ENCODE peak calls at places on chromosomes 13 and 19, in eight cellular contexts. One of them, this sample, is unnamed.

GRCh38 chr19:43625918-43626579 is 6.6 kb upstream of the ZNF428 start:
- DNase-seq in activated naive CD4-positive, alpha-beta T cell treated with anti-CD3 and anti-CD28 coated beads, Interleukin-2, amount 10 ng/mL, durations not matched to agents 7 days and 5 days: peak
- DNase-seq in stimulated activated CD4-positive, alpha-beta T cell treated with anti-CD3 and anti-CD28 coated beads, Interleukin-1b, Interleukin-23, amount 100 ng/mL, for 1 hour: no peak
- DNase-seq in GM19239: no peak
- DNase-seq in tibial artery: no peak
- DNase-seq in EL: no peak
- DNase-seq in stomach: no peak
- DNase-seq in astrocyte of the hippocampus: no peak
- DNase-seq in this sample: no peak

GRCh38 chr13:94173312-94173854 is 306.1 kb downstream of the DCT start:
- DNase-seq in activated naive CD4-positive, alpha-beta T cell treated with anti-CD3 and anti-CD28 coated beads, Interleukin-2, amount 10 ng/mL, durations not matched to agents 7 days and 5 days: no peak
- DNase-seq in stimulated activated CD4-positive, alpha-beta T cell treated with anti-CD3 and anti-CD28 coated beads, Interleukin-1b, Interleukin-23, amount 100 ng/mL, for 1 hour: no peak
- DNase-seq in GM19239: no peak
- DNase-seq in tibial artery: no peak
- DNase-seq in EL: peak
- DNase-seq in stomach: no peak
- DNase-seq in astrocyte of the hippocampus: peak
- DNase-seq in this sample: no peak

GRCh38 chr13:80359459-80360297 is 18.8 kb upstream of the SPRY2 start:
- DNase-seq in activated naive CD4-positive, alpha-beta T cell treated with anti-CD3 and anti-CD28 coated beads, Interleukin-2, amount 10 ng/mL, durations not matched to agents 7 days and 5 days: no peak
- DNase-seq in stimulated activated CD4-positive, alpha-beta T cell treated with anti-CD3 and anti-CD28 coated beads, Interleukin-1b, Interleukin-23, amount 100 ng/mL, for 1 hour: no peak
- DNase-seq in GM19239: no peak
- DNase-seq in tibial artery: no peak
- DNase-seq in EL: no peak
- DNase-seq in stomach: no peak
- DNase-seq in astrocyte of the hippocampus: peak
- DNase-seq in this sample: no peak

GRCh38 chr19:14943601-14944000 is 2.3 kb downstream of the OR7C2 start:
- DNase-seq in activated naive CD4-positive, alpha-beta T cell treated with anti-CD3 and anti-CD28 coated beads, Interleukin-2, amount 10 ng/mL, durations not matched to agents 7 days and 5 days: no peak
- DNase-seq in stimulated activated CD4-positive, alpha-beta T cell treated with anti-CD3 and anti-CD28 coated beads, Interleukin-1b, Interleukin-23, amount 100 ng/mL, for 1 hour: no peak
- DNase-seq in GM19239: no peak
- DNase-seq in tibial artery: no peak
- DNase-seq in EL: peak
- DNase-seq in stomach: no peak
- DNase-seq in astrocyte of the hippocampus: no peak
- DNase-seq in this sample: no peak

GRCh38 chr19:18607222-18608101 is 863 bp upstream of the CRLF1 start:
- DNase-seq in activated naive CD4-positive, alpha-beta T cell treated with anti-CD3 and anti-CD28 coated beads, Interleukin-2, amount 10 ng/mL, durations not matched to agents 7 days and 5 days: no peak
- DNase-seq in stimulated activated CD4-positive, alpha-beta T cell treated with anti-CD3 and anti-CD28 coated beads, Interleukin-1b, Interleukin-23, amount 100 ng/mL, for 1 hour: no peak
- DNase-seq in GM19239: no peak
- DNase-seq in tibial artery: no peak
- DNase-seq in EL: no peak
- DNase-seq in stomach: no peak
- DNase-seq in astrocyte of the hippocampus: peak
- DNase-seq in this sample: no peak

GRCh38 chr19:6108721-6109633 is 1.3 kb downstream of the RFX2 start:
- DNase-seq in activated naive CD4-positive, alpha-beta T cell treated with anti-CD3 and anti-CD28 coated beads, Interleukin-2, amount 10 ng/mL, durations not matched to agents 7 days and 5 days: peak
- DNase-seq in stimulated activated CD4-positive, alpha-beta T cell treated with anti-CD3 and anti-CD28 coated beads, Interleukin-1b, Interleukin-23, amount 100 ng/mL, for 1 hour: peak
- DNase-seq in GM19239: no peak
- DNase-seq in tibial artery: peak
- DNase-seq in EL: peak
- DNase-seq in stomach: peak
- DNase-seq in astrocyte of the hippocampus: peak
- DNase-seq in this sample: no peak

GRCh38 chr19:10805758-10806247 is 30.2 kb downstream of the TMED1 start:
- DNase-seq in activated naive CD4-positive, alpha-beta T cell treated with anti-CD3 and anti-CD28 coated beads, Interleukin-2, amount 10 ng/mL, durations not matched to agents 7 days and 5 days: no peak
- DNase-seq in stimulated activated CD4-positive, alpha-beta T cell treated with anti-CD3 and anti-CD28 coated beads, Interleukin-1b, Interleukin-23, amount 100 ng/mL, for 1 hour: no peak
- DNase-seq in GM19239: no peak
- DNase-seq in tibial artery: no peak
- DNase-seq in EL: no peak
- DNase-seq in stomach: no peak
- DNase-seq in astrocyte of the hippocampus: no peak
- DNase-seq in this sample: no peak

GRCh38 chr13:110256126-110256905 is 50.6 kb downstream of the COL4A1 start:
- DNase-seq in activated naive CD4-positive, alpha-beta T cell treated with anti-CD3 and anti-CD28 coated beads, Interleukin-2, amount 10 ng/mL, durations not matched to agents 7 days and 5 days: no peak
- DNase-seq in stimulated activated CD4-positive, alpha-beta T cell treated with anti-CD3 and anti-CD28 coated beads, Interleukin-1b, Interleukin-23, amount 100 ng/mL, for 1 hour: no peak
- DNase-seq in GM19239: no peak
- DNase-seq in tibial artery: no peak
- DNase-seq in EL: no peak
- DNase-seq in stomach: no peak
- DNase-seq in astrocyte of the hippocampus: no peak
- DNase-seq in this sample: no peak

GRCh38 chr19:10205636-10206035 is 10.9 kb upstream of the DNMT1 start:
- DNase-seq in activated naive CD4-positive, alpha-beta T cell treated with anti-CD3 and anti-CD28 coated beads, Interleukin-2, amount 10 ng/mL, durations not matched to agents 7 days and 5 days: no peak
- DNase-seq in stimulated activated CD4-positive, alpha-beta T cell treated with anti-CD3 and anti-CD28 coated beads, Interleukin-1b, Interleukin-23, amount 100 ng/mL, for 1 hour: no peak
- DNase-seq in GM19239: no peak
- DNase-seq in tibial artery: no peak
- DNase-seq in EL: no peak
- DNase-seq in stomach: no peak
- DNase-seq in astrocyte of the hippocampus: peak
- DNase-seq in this sample: no peak

GRCh38 chr13:106385669-106386068 is 149.8 kb downstream of the EFNB2 start:
- DNase-seq in activated naive CD4-positive, alpha-beta T cell treated with anti-CD3 and anti-CD28 coated beads, Interleukin-2, amount 10 ng/mL, durations not matched to agents 7 days and 5 days: no peak
- DNase-seq in stimulated activated CD4-positive, alpha-beta T cell treated with anti-CD3 and anti-CD28 coated beads, Interleukin-1b, Interleukin-23, amount 100 ng/mL, for 1 hour: no peak
- DNase-seq in GM19239: no peak
- DNase-seq in tibial artery: no peak
- DNase-seq in EL: no peak
- DNase-seq in stomach: no peak
- DNase-seq in astrocyte of the hippocampus: no peak
- DNase-seq in this sample: no peak

GRCh38 chr19:58397533-58398037 is 2.1 kb downstream of the RNF225 start:
- DNase-seq in activated naive CD4-positive, alpha-beta T cell treated with anti-CD3 and anti-CD28 coated beads, Interleukin-2, amount 10 ng/mL, durations not matched to agents 7 days and 5 days: no peak
- DNase-seq in stimulated activated CD4-positive, alpha-beta T cell treated with anti-CD3 and anti-CD28 coated beads, Interleukin-1b, Interleukin-23, amount 100 ng/mL, for 1 hour: no peak
- DNase-seq in GM19239: no peak
- DNase-seq in tibial artery: no peak
- DNase-seq in EL: no peak
- DNase-seq in stomach: no peak
- DNase-seq in astrocyte of the hippocampus: no peak
- DNase-seq in this sample: no peak

GRCh38 chr19:41740415-41741243 is 14.7 kb upstream of the CEACAM6 start:
- DNase-seq in activated naive CD4-positive, alpha-beta T cell treated with anti-CD3 and anti-CD28 coated beads, Interleukin-2, amount 10 ng/mL, durations not matched to agents 7 days and 5 days: no peak
- DNase-seq in stimulated activated CD4-positive, alpha-beta T cell treated with anti-CD3 and anti-CD28 coated beads, Interleukin-1b, Interleukin-23, amount 100 ng/mL, for 1 hour: no peak
- DNase-seq in GM19239: no peak
- DNase-seq in tibial artery: no peak
- DNase-seq in EL: no peak
- DNase-seq in stomach: no peak
- DNase-seq in astrocyte of the hippocampus: no peak
- DNase-seq in this sample: no peak

GRCh38 chr13:19845758-19846157 is 17.7 kb downstream of the ZMYM5 start:
- DNase-seq in activated naive CD4-positive, alpha-beta T cell treated with anti-CD3 and anti-CD28 coated beads, Interleukin-2, amount 10 ng/mL, durations not matched to agents 7 days and 5 days: no peak
- DNase-seq in stimulated activated CD4-positive, alpha-beta T cell treated with anti-CD3 and anti-CD28 coated beads, Interleukin-1b, Interleukin-23, amount 100 ng/mL, for 1 hour: no peak
- DNase-seq in GM19239: no peak
- DNase-seq in tibial artery: no peak
- DNase-seq in EL: peak
- DNase-seq in stomach: no peak
- DNase-seq in astrocyte of the hippocampus: peak
- DNase-seq in this sample: no peak

GRCh38 chr19:15584095-15584494 is 30.9 kb upstream of the CYP4F8 start:
- DNase-seq in activated naive CD4-positive, alpha-beta T cell treated with anti-CD3 and anti-CD28 coated beads, Interleukin-2, amount 10 ng/mL, durations not matched to agents 7 days and 5 days: no peak
- DNase-seq in stimulated activated CD4-positive, alpha-beta T cell treated with anti-CD3 and anti-CD28 coated beads, Interleukin-1b, Interleukin-23, amount 100 ng/mL, for 1 hour: no peak
- DNase-seq in GM19239: no peak
- DNase-seq in tibial artery: no peak
- DNase-seq in EL: no peak
- DNase-seq in stomach: no peak
- DNase-seq in astrocyte of the hippocampus: no peak
- DNase-seq in this sample: no peak

GRCh38 chr19:9453953-9454352 is 18.6 kb upstream of the ZNF266 start:
- DNase-seq in activated naive CD4-positive, alpha-beta T cell treated with anti-CD3 and anti-CD28 coated beads, Interleukin-2, amount 10 ng/mL, durations not matched to agents 7 days and 5 days: no peak
- DNase-seq in stimulated activated CD4-positive, alpha-beta T cell treated with anti-CD3 and anti-CD28 coated beads, Interleukin-1b, Interleukin-23, amount 100 ng/mL, for 1 hour: no peak
- DNase-seq in GM19239: no peak
- DNase-seq in tibial artery: no peak
- DNase-seq in EL: no peak
- DNase-seq in stomach: no peak
- DNase-seq in astrocyte of the hippocampus: no peak
- DNase-seq in this sample: no peak

GRCh38 chr19:55304980-55305379 is 20.2 kb downstream of the TMEM150B start:
- DNase-seq in activated naive CD4-positive, alpha-beta T cell treated with anti-CD3 and anti-CD28 coated beads, Interleukin-2, amount 10 ng/mL, durations not matched to agents 7 days and 5 days: no peak
- DNase-seq in stimulated activated CD4-positive, alpha-beta T cell treated with anti-CD3 and anti-CD28 coated beads, Interleukin-1b, Interleukin-23, amount 100 ng/mL, for 1 hour: no peak
- DNase-seq in GM19239: no peak
- DNase-seq in tibial artery: no peak
- DNase-seq in EL: no peak
- DNase-seq in stomach: no peak
- DNase-seq in astrocyte of the hippocampus: no peak
- DNase-seq in this sample: no peak

GRCh38 chr13:109224033-109224432 is 562.4 kb downstream of the IRS2 start:
- DNase-seq in activated naive CD4-positive, alpha-beta T cell treated with anti-CD3 and anti-CD28 coated beads, Interleukin-2, amount 10 ng/mL, durations not matched to agents 7 days and 5 days: no peak
- DNase-seq in stimulated activated CD4-positive, alpha-beta T cell treated with anti-CD3 and anti-CD28 coated beads, Interleukin-1b, Interleukin-23, amount 100 ng/mL, for 1 hour: no peak
- DNase-seq in GM19239: no peak
- DNase-seq in tibial artery: no peak
- DNase-seq in EL: no peak
- DNase-seq in stomach: no peak
- DNase-seq in astrocyte of the hippocampus: no peak
- DNase-seq in this sample: no peak

GRCh38 chr13:113109151-113110047 is 3.8 kb downstream of the F7 start:
- DNase-seq in activated naive CD4-positive, alpha-beta T cell treated with anti-CD3 and anti-CD28 coated beads, Interleukin-2, amount 10 ng/mL, durations not matched to agents 7 days and 5 days: no peak
- DNase-seq in stimulated activated CD4-positive, alpha-beta T cell treated with anti-CD3 and anti-CD28 coated beads, Interleukin-1b, Interleukin-23, amount 100 ng/mL, for 1 hour: no peak
- DNase-seq in GM19239: no peak
- DNase-seq in tibial artery: no peak
- DNase-seq in EL: no peak
- DNase-seq in stomach: no peak
- DNase-seq in astrocyte of the hippocampus: no peak
- DNase-seq in this sample: no peak

GRCh38 chr19:35903550-35904179 is 1.3 kb downstream of the HCST start:
- DNase-seq in activated naive CD4-positive, alpha-beta T cell treated with anti-CD3 and anti-CD28 coated beads, Interleukin-2, amount 10 ng/mL, durations not matched to agents 7 days and 5 days: peak
- DNase-seq in stimulated activated CD4-positive, alpha-beta T cell treated with anti-CD3 and anti-CD28 coated beads, Interleukin-1b, Interleukin-23, amount 100 ng/mL, for 1 hour: peak
- DNase-seq in GM19239: peak
- DNase-seq in tibial artery: peak
- DNase-seq in EL: peak
- DNase-seq in stomach: peak
- DNase-seq in astrocyte of the hippocampus: peak
- DNase-seq in this sample: peak

GRCh38 chr19:44746946-44747738 is 1.4 kb upstream of the BCL3 start:
- DNase-seq in activated naive CD4-positive, alpha-beta T cell treated with anti-CD3 and anti-CD28 coated beads, Interleukin-2, amount 10 ng/mL, durations not matched to agents 7 days and 5 days: peak
- DNase-seq in stimulated activated CD4-positive, alpha-beta T cell treated with anti-CD3 and anti-CD28 coated beads, Interleukin-1b, Interleukin-23, amount 100 ng/mL, for 1 hour: peak
- DNase-seq in GM19239: peak
- DNase-seq in tibial artery: peak
- DNase-seq in EL: peak
- DNase-seq in stomach: peak
- DNase-seq in astrocyte of the hippocampus: peak
- DNase-seq in this sample: peak

GRCh38 chr13:113566227-113566561 is 18.4 kb upstream of the TFDP1 start:
- DNase-seq in activated naive CD4-positive, alpha-beta T cell treated with anti-CD3 and anti-CD28 coated beads, Interleukin-2, amount 10 ng/mL, durations not matched to agents 7 days and 5 days: no peak
- DNase-seq in stimulated activated CD4-positive, alpha-beta T cell treated with anti-CD3 and anti-CD28 coated beads, Interleukin-1b, Interleukin-23, amount 100 ng/mL, for 1 hour: no peak
- DNase-seq in GM19239: no peak
- DNase-seq in tibial artery: no peak
- DNase-seq in EL: no peak
- DNase-seq in stomach: no peak
- DNase-seq in astrocyte of the hippocampus: no peak
- DNase-seq in this sample: no peak

GRCh38 chr19:821228-821975 is at the start of gene PLPPR3:
- DNase-seq in activated naive CD4-positive, alpha-beta T cell treated with anti-CD3 and anti-CD28 coated beads, Interleukin-2, amount 10 ng/mL, durations not matched to agents 7 days and 5 days: no peak
- DNase-seq in stimulated activated CD4-positive, alpha-beta T cell treated with anti-CD3 and anti-CD28 coated beads, Interleukin-1b, Interleukin-23, amount 100 ng/mL, for 1 hour: no peak
- DNase-seq in GM19239: no peak
- DNase-seq in tibial artery: no peak
- DNase-seq in EL: no peak
- DNase-seq in stomach: no peak
- DNase-seq in astrocyte of the hippocampus: no peak
- DNase-seq in this sample: no peak

GRCh38 chr19:44401108-44401786 is at the start of gene ZNF285:
- DNase-seq in activated naive CD4-positive, alpha-beta T cell treated with anti-CD3 and anti-CD28 coated beads, Interleukin-2, amount 10 ng/mL, durations not matched to agents 7 days and 5 days: peak
- DNase-seq in stimulated activated CD4-positive, alpha-beta T cell treated with anti-CD3 and anti-CD28 coated beads, Interleukin-1b, Interleukin-23, amount 100 ng/mL, for 1 hour: peak
- DNase-seq in GM19239: peak
- DNase-seq in tibial artery: peak
- DNase-seq in EL: peak
- DNase-seq in stomach: peak
- DNase-seq in astrocyte of the hippocampus: peak
- DNase-seq in this sample: no peak

GRCh38 chr13:42735011-42735410 is 46.4 kb upstream of the FAM216B start:
- DNase-seq in activated naive CD4-positive, alpha-beta T cell treated with anti-CD3 and anti-CD28 coated beads, Interleukin-2, amount 10 ng/mL, durations not matched to agents 7 days and 5 days: no peak
- DNase-seq in stimulated activated CD4-positive, alpha-beta T cell treated with anti-CD3 and anti-CD28 coated beads, Interleukin-1b, Interleukin-23, amount 100 ng/mL, for 1 hour: no peak
- DNase-seq in GM19239: no peak
- DNase-seq in tibial artery: no peak
- DNase-seq in EL: no peak
- DNase-seq in stomach: no peak
- DNase-seq in astrocyte of the hippocampus: no peak
- DNase-seq in this sample: no peak

GRCh38 chr19:47699360-47699917 is 13.8 kb upstream of the EHD2 start:
- DNase-seq in activated naive CD4-positive, alpha-beta T cell treated with anti-CD3 and anti-CD28 coated beads, Interleukin-2, amount 10 ng/mL, durations not matched to agents 7 days and 5 days: peak
- DNase-seq in stimulated activated CD4-positive, alpha-beta T cell treated with anti-CD3 and anti-CD28 coated beads, Interleukin-1b, Interleukin-23, amount 100 ng/mL, for 1 hour: peak
- DNase-seq in GM19239: peak
- DNase-seq in tibial artery: no peak
- DNase-seq in EL: peak
- DNase-seq in stomach: peak
- DNase-seq in astrocyte of the hippocampus: peak
- DNase-seq in this sample: no peak

GRCh38 chr13:36057041-36057440 is 74.1 kb downstream of the DCLK1 start:
- DNase-seq in activated naive CD4-positive, alpha-beta T cell treated with anti-CD3 and anti-CD28 coated beads, Interleukin-2, amount 10 ng/mL, durations not matched to agents 7 days and 5 days: no peak
- DNase-seq in stimulated activated CD4-positive, alpha-beta T cell treated with anti-CD3 and anti-CD28 coated beads, Interleukin-1b, Interleukin-23, amount 100 ng/mL, for 1 hour: no peak
- DNase-seq in GM19239: no peak
- DNase-seq in tibial artery: no peak
- DNase-seq in EL: no peak
- DNase-seq in stomach: no peak
- DNase-seq in astrocyte of the hippocampus: peak
- DNase-seq in this sample: no peak

GRCh38 chr13:21405309-21405708 is 53.8 kb downstream of the ZDHHC20 start:
- DNase-seq in activated naive CD4-positive, alpha-beta T cell treated with anti-CD3 and anti-CD28 coated beads, Interleukin-2, amount 10 ng/mL, durations not matched to agents 7 days and 5 days: no peak
- DNase-seq in stimulated activated CD4-positive, alpha-beta T cell treated with anti-CD3 and anti-CD28 coated beads, Interleukin-1b, Interleukin-23, amount 100 ng/mL, for 1 hour: no peak
- DNase-seq in GM19239: no peak
- DNase-seq in tibial artery: no peak
- DNase-seq in EL: no peak
- DNase-seq in stomach: no peak
- DNase-seq in astrocyte of the hippocampus: no peak
- DNase-seq in this sample: peak

GRCh38 chr19:10112895-10113591 is 1.6 kb downstream of the P2RY11 start:
- DNase-seq in activated naive CD4-positive, alpha-beta T cell treated with anti-CD3 and anti-CD28 coated beads, Interleukin-2, amount 10 ng/mL, durations not matched to agents 7 days and 5 days: peak
- DNase-seq in stimulated activated CD4-positive, alpha-beta T cell treated with anti-CD3 and anti-CD28 coated beads, Interleukin-1b, Interleukin-23, amount 100 ng/mL, for 1 hour: peak
- DNase-seq in GM19239: peak
- DNase-seq in tibial artery: no peak
- DNase-seq in EL: peak
- DNase-seq in stomach: peak
- DNase-seq in astrocyte of the hippocampus: peak
- DNase-seq in this sample: no peak

GRCh38 chr19:40378509-40378908 is 11.5 kb downstream of the HIPK4 start:
- DNase-seq in activated naive CD4-positive, alpha-beta T cell treated with anti-CD3 and anti-CD28 coated beads, Interleukin-2, amount 10 ng/mL, durations not matched to agents 7 days and 5 days: no peak
- DNase-seq in stimulated activated CD4-positive, alpha-beta T cell treated with anti-CD3 and anti-CD28 coated beads, Interleukin-1b, Interleukin-23, amount 100 ng/mL, for 1 hour: no peak
- DNase-seq in GM19239: no peak
- DNase-seq in tibial artery: no peak
- DNase-seq in EL: no peak
- DNase-seq in stomach: no peak
- DNase-seq in astrocyte of the hippocampus: no peak
- DNase-seq in this sample: no peak

GRCh38 chr13:39451860-39452301 is 151.1 kb downstream of the LHFPL6 start:
- DNase-seq in activated naive CD4-positive, alpha-beta T cell treated with anti-CD3 and anti-CD28 coated beads, Interleukin-2, amount 10 ng/mL, durations not matched to agents 7 days and 5 days: no peak
- DNase-seq in stimulated activated CD4-positive, alpha-beta T cell treated with anti-CD3 and anti-CD28 coated beads, Interleukin-1b, Interleukin-23, amount 100 ng/mL, for 1 hour: no peak
- DNase-seq in GM19239: no peak
- DNase-seq in tibial artery: peak
- DNase-seq in EL: no peak
- DNase-seq in stomach: no peak
- DNase-seq in astrocyte of the hippocampus: no peak
- DNase-seq in this sample: no peak

GRCh38 chr13:44470623-44471562 is 97.3 kb downstream of the SERP2 start:
- DNase-seq in activated naive CD4-positive, alpha-beta T cell treated with anti-CD3 and anti-CD28 coated beads, Interleukin-2, amount 10 ng/mL, durations not matched to agents 7 days and 5 days: no peak
- DNase-seq in stimulated activated CD4-positive, alpha-beta T cell treated with anti-CD3 and anti-CD28 coated beads, Interleukin-1b, Interleukin-23, amount 100 ng/mL, for 1 hour: no peak
- DNase-seq in GM19239: no peak
- DNase-seq in tibial artery: no peak
- DNase-seq in EL: peak
- DNase-seq in stomach: no peak
- DNase-seq in astrocyte of the hippocampus: peak
- DNase-seq in this sample: no peak

GRCh38 chr13:97002581-97002980 is 8.3 kb upstream of the OXGR1 start:
- DNase-seq in activated naive CD4-positive, alpha-beta T cell treated with anti-CD3 and anti-CD28 coated beads, Interleukin-2, amount 10 ng/mL, durations not matched to agents 7 days and 5 days: no peak
- DNase-seq in stimulated activated CD4-positive, alpha-beta T cell treated with anti-CD3 and anti-CD28 coated beads, Interleukin-1b, Interleukin-23, amount 100 ng/mL, for 1 hour: no peak
- DNase-seq in GM19239: no peak
- DNase-seq in tibial artery: no peak
- DNase-seq in EL: no peak
- DNase-seq in stomach: no peak
- DNase-seq in astrocyte of the hippocampus: peak
- DNase-seq in this sample: no peak

GRCh38 chr13:98972627-98973026 is 5.2 kb downstream of the DOCK9 start:
- DNase-seq in activated naive CD4-positive, alpha-beta T cell treated with anti-CD3 and anti-CD28 coated beads, Interleukin-2, amount 10 ng/mL, durations not matched to agents 7 days and 5 days: no peak
- DNase-seq in stimulated activated CD4-positive, alpha-beta T cell treated with anti-CD3 and anti-CD28 coated beads, Interleukin-1b, Interleukin-23, amount 100 ng/mL, for 1 hour: no peak
- DNase-seq in GM19239: no peak
- DNase-seq in tibial artery: no peak
- DNase-seq in EL: peak
- DNase-seq in stomach: no peak
- DNase-seq in astrocyte of the hippocampus: peak
- DNase-seq in this sample: no peak

GRCh38 chr19:36849701-36850645 is 703 bp upstream of the ZNF345 start:
- DNase-seq in activated naive CD4-positive, alpha-beta T cell treated with anti-CD3 and anti-CD28 coated beads, Interleukin-2, amount 10 ng/mL, durations not matched to agents 7 days and 5 days: peak
- DNase-seq in stimulated activated CD4-positive, alpha-beta T cell treated with anti-CD3 and anti-CD28 coated beads, Interleukin-1b, Interleukin-23, amount 100 ng/mL, for 1 hour: peak
- DNase-seq in GM19239: peak
- DNase-seq in tibial artery: peak
- DNase-seq in EL: peak
- DNase-seq in stomach: peak
- DNase-seq in astrocyte of the hippocampus: peak
- DNase-seq in this sample: peak

This sample was measured in nucleus accumbens.